ENCODE peak calls at places on chromosome 22, in nine cellular contexts. Q, Z, Y, V, W, N, C, K and M are unnamed samples.

GRCh38 chr22:23754980-23755636 is 883 bp upstream of the VPREB3 start:
- DNase-seq in N (no peak), Q (no peak), W (no peak), C (no peak), Z (no peak), V (no peak), Y (no peak), K (no peak), M (no peak)

GRCh38 chr22:29478326-29479276 is 1.4 kb upstream of the NEFH start:
- DNase-seq in Q (peak; percentile 57), V (no peak), Z (peak; percentile 45), C (no peak), Y (no peak), W (no peak), K (peak; percentile 50), N (no peak), M (peak; percentile 55)

GRCh38 chr22:25048659-25049657 is 96.4 kb downstream of the KIAA1671 start:
- DNase-seq in K (peak; percentile 75), Y (peak; percentile 78), C (peak; percentile 62), V (peak; percentile 78), N (peak; percentile 83), Q (peak; percentile 68), Z (peak; percentile 77), W (peak; percentile 76), M (peak; percentile 79)

GRCh38 chr22:38973289-38974169 is 8.6 kb upstream of the APOBEC3B start:
- DNase-seq in W (no peak), C (no peak), Q (peak; percentile 52), N (peak; percentile 74), V (peak; percentile 66), K (no peak), Z (no peak), Y (peak; percentile 60), M (peak; percentile 63)

GRCh38 chr22:10741210-10741609 is 4786.8 kb upstream of the OR11H1 start:
- DNase-seq in Q (no peak), V (no peak), W (peak; percentile 61), Y (no peak), K (no peak), N (no peak), Z (no peak), C (no peak), M (no peak)

GRCh38 chr22:50319503-50319951 is 7.3 kb downstream of the DENND6B start:
- DNase-seq in Q (no peak), C (no peak), V (no peak), W (peak; percentile 45), Z (no peak), N (peak; percentile 78), Y (no peak), K (no peak), M (no peak)

GRCh38 chr22:22507743-22508273 is 734 bp downstream of the ZNF280B start:
- DNase-seq in N (no peak), Y (no peak), Q (peak; percentile 56), Z (no peak), C (no peak), W (no peak), K (no peak), V (no peak), M (no peak)

GRCh38 chr22:29031236-29031982 is 30.2 kb downstream of the C22orf31 start:
- DNase-seq in V (peak; percentile 60), K (peak; percentile 94), Z (peak; percentile 62), Y (peak; percentile 40), C (peak; percentile 48), Q (peak; percentile 55), N (no peak), W (peak; percentile 61), M (peak; percentile 76)

GRCh38 chr22:44143117-44143495 is 37.6 kb upstream of the PARVG start:
- DNase-seq in V (no peak), Q (no peak), K (no peak), Z (peak; percentile 32), W (no peak), Y (peak; percentile 14), C (no peak), N (no peak), M (no peak)

GRCh38 chr22:30078320-30079311 is 1.6 kb upstream of the HORMAD2 start:
- DNase-seq in Y (no peak), N (no peak), Q (no peak), K (no peak), W (no peak), Z (no peak), V (no peak), C (no peak), M (no peak)

GRCh38 chr22:46851941-46852340 is 89.5 kb downstream of the TBC1D22A start:
- DNase-seq in N (no peak), C (no peak), K (no peak), V (no peak), W (no peak), Q (no peak), Z (no peak), Y (no peak), M (no peak)

GRCh38 chr22:44805663-44806062 is 53.3 kb downstream of the ARHGAP8 start:
- DNase-seq in Z (no peak), K (no peak), W (no peak), V (no peak), Q (no peak), Y (no peak), C (no peak), N (no peak), M (no peak)

GRCh38 chr22:44615146-44615545 is 86.9 kb upstream of the PRR5 start:
- DNase-seq in N (no peak), W (no peak), Y (no peak), V (no peak), Z (no peak), K (no peak), C (no peak), Q (no peak), M (no peak)

GRCh38 chr22:28980326-28980725 is 81.3 kb downstream of the C22orf31 start:
- DNase-seq in N (no peak), Z (no peak), W (no peak), Y (no peak), V (no peak), C (no peak), K (no peak), Q (no peak), M (no peak)

GRCh38 chr22:29625090-29625825 is 21.8 kb downstream of the NF2 start:
- DNase-seq in Y (peak; percentile 34), C (no peak), Q (peak; percentile 42), V (peak; percentile 58), W (no peak), N (no peak), Z (peak; percentile 55), K (peak; percentile 51), M (peak; percentile 74)

GRCh38 chr22:32808038-32808445 is 6.5 kb downstream of the TIMP3 start:
- DNase-seq in C (no peak), V (no peak), Q (no peak), W (no peak), Y (no peak), N (no peak), Z (no peak), K (no peak), M (no peak)
- H3K4me1 ChIP-seq in C (peaks cover 78% of the 10 kb centered on the region), V (peaks cover 4% of the 10 kb centered on the region), Q (no peaks in the 10 kb centered on the region), W (no peaks in the 10 kb centered on the region), Y (peaks cover 17% of the 10 kb centered on the region), N (peaks cover 53% of the 10 kb centered on the region), Z (peaks cover 6% of the 10 kb centered on the region), K (no peaks in the 10 kb centered on the region), M (peaks cover 21% of the 10 kb centered on the region)

GRCh38 chr22:33577862-33578411 is 342.3 kb downstream of the LARGE1 start:
- DNase-seq in C (no peak), Y (no peak), Z (no peak), W (no peak), Q (no peak), K (no peak), V (peak; percentile 34), N (no peak), M (no peak)
- TF ChIP-seq POLR2A in C (no peak), Y (no peak), Z (no peak), W (no peak), Q (no peak), K (no peak), V (no peak), N (no peak), M (no peak)

GRCh38 chr22:20862540-20862939 is 3.7 kb downstream of the SNAP29 start:
- DNase-seq in N (no peak), W (no peak), Y (no peak), K (no peak), C (no peak), V (no peak), Z (no peak), Q (no peak), M (no peak)

GRCh38 chr22:20859615-20860014 is 808 bp downstream of the SNAP29 start:
- DNase-seq in Z (no peak), Y (no peak), C (no peak), V (no peak), W (no peak), K (no peak), N (no peak), Q (peak; percentile 59), M (no peak)

GRCh38 chr22:20858615-20859416 is at the start of the genes PI4KA and SNAP29:
- DNase-seq in K (peak; percentile 99), N (peak; percentile 100), Z (peak; percentile 99), V (peak; percentile 99), Y (peak; percentile 99), W (peak; percentile 100), Q (peak; percentile 100), C (peak; percentile 99), M (peak; percentile 99)

GRCh38 chr22:20857247-20857643 is 1.4 kb downstream of the PI4KA start:
- DNase-seq in W (no peak), Y (no peak), Q (no peak), V (no peak), N (no peak), K (peak; percentile 35), Z (no peak), C (no peak), M (no peak)

GRCh38 chr22:20857838-20858614 is 585 bp downstream of the PI4KA start:
- DNase-seq in Q (peak; percentile 100), Z (peak; percentile 91), V (peak; percentile 75), N (peak; percentile 96), K (peak; percentile 89), W (peak; percentile 90), C (peak; percentile 88), Y (peak; percentile 85), M (peak; percentile 89)
- TF ChIP-seq CTCF in Q (no peak), Z (no peak), V (no peak), N (no peak), K (no peak), W (no peak), C (no peak), Y (no peak), M (no peak)

DNA sequence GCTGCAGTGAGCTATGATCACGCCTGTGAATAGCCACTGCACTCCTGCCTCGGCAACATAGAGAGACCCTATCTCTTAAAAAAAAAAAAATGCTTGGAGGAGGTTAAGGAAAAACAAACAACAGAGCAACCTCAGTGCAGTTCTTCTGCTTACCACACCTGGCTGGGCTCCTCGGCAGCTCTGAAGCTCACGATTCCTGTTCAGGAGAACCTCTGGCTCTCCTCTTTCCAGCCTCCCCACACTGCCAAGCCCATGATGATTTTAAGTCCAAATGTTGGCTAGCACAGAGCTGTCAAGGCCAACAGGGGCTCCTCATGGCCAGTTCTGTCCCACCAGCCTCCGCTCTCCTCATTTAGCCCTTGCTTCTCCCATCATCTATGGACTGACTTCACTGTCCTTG is 69.7 kb upstream of the ARFGAP3 start:
- DNase-seq in W (no peak), Z (no peak), N (peak; percentile 20), Y (no peak), Q (no peak), C (no peak), V (no peak), K (no peak), M (no peak)
- H3K4me1 ChIP-seq in W (no peaks in the 10 kb centered on the region), Z (peaks cover 18% of the 10 kb centered on the region), N (peaks cover 88% of the 10 kb centered on the region), Y (peaks cover 48% of the 10 kb centered on the region), Q (peaks cover 9% of the 10 kb centered on the region), C (peaks cover 58% of the 10 kb centered on the region), V (peaks cover 92% of the 10 kb centered on the region), K (peaks cover 33% of the 10 kb centered on the region), M (peaks cover 43% of the 10 kb centered on the region)